ENCODE peak calls at places on chromosome 17, in four cellular contexts. O is K562, E is GM12878, D is HepG2. R is an unnamed sample.

GRCh38 chr17:66351053-66351452 is 48.6 kb downstream of the PRKCA start:
- DNase-seq in D (no peak), E (no peak), O (no peak), R (no peak)

GRCh38 chr17:2405247-2405926 is 4.5 kb upstream of the MNT start:
- DNase-seq in E (no peak), D (no peak), O (no peak), R (no peak)

GRCh38 chr17:63768433-63768832 is 5.0 kb downstream of the CCDC47 start:
- DNase-seq in D (no peak), O (no peak), E (no peak), R (no peak)

GRCh38 chr17:33401253-33401652 is 108.2 kb upstream of the ASIC2 start:
- DNase-seq in D (no peak), O (no peak), E (no peak), R (no peak)

GRCh38 chr17:1362964-1363363 is 37.1 kb downstream of the YWHAE start:
- DNase-seq in D (no peak), O (no peak), E (no peak), R (no peak)

GRCh38 chr17:17732892-17733670 is 51.8 kb downstream of the RAI1 start:
- DNase-seq in E (no peak), D (no peak), O (no peak), R (no peak)

GRCh38 chr17:14621826-14622621 is 321.1 kb downstream of the HS3ST3B1 start:
- DNase-seq in D (no peak), E (no peak), O (no peak), R (no peak)

GRCh38 chr17:64780096-64781012 is 118.2 kb upstream of the SMURF2 start:
- DNase-seq in D (no peak), E (no peak), O (no peak), R (peak; percentile 87)

GRCh38 chr17:1766382-1767135 is 4.7 kb downstream of the SERPINF1 start:
- DNase-seq in O (no peak), E (no peak), D (no peak), R (no peak)

GRCh38 chr17:31388770-31389672 is 2.5 kb upstream of the RAB11FIP4 start:
- DNase-seq in E (no peak), D (no peak), O (peak; percentile 69), R (peak; percentile 68)
- TF ChIP-seq CREM in E (no peak), D (no peak), O (no peak), R (no peak)

DNA sequence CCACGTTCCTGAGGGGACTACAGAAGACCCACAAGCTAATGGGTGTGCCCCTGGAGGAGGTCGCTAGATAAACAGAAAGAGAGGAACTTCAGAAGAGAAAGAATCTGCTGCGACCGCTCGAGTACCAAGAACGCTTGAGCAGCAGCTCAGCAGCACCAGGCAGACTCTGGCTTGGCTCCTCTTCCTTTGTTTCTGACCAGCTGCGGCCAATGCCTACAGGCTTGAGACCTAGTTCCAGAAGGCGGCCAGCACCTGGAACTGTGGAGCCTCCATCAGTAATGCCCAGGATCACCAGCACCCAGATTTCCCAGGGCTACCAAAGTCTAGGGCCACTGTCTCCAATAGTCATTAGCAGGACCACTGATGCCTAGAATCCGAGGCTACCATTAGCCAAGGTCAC is 26.0 kb upstream of the GOSR2 start:
- DNase-seq in O (no peak), E (no peak), D (no peak), R (no peak)
- TF ChIP-seq CREM in O (no peak), E (no peak), D (no peak), R (no peak)

GRCh38 chr17:58306131-58306951 is 22.3 kb downstream of the TSPOAP1 start:
- DNase-seq in O (no peak), D (no peak), E (no peak), R (no peak)
- TF ChIP-seq CREM in O (no peak), D (no peak), E (no peak), R (no peak)

GRCh38 chr17:81093576-81094223 is 58.7 kb downstream of the BAIAP2 start:
- DNase-seq in O (no peak), E (no peak), D (no peak), R (no peak)

GRCh38 chr17:81094224-81094743 is 59.3 kb downstream of the BAIAP2 start:
- DNase-seq in O (no peak), D (no peak), E (no peak), R (no peak)

GRCh38 chr17:81091774-81092517 is 57.0 kb downstream of the BAIAP2 start:
- DNase-seq in D (no peak), E (no peak), O (no peak), R (no peak)

GRCh38 chr17:81091134-81091530 is 56.2 kb downstream of the BAIAP2 start:
- DNase-seq in E (no peak), D (no peak), O (no peak), R (no peak)

DNA sequence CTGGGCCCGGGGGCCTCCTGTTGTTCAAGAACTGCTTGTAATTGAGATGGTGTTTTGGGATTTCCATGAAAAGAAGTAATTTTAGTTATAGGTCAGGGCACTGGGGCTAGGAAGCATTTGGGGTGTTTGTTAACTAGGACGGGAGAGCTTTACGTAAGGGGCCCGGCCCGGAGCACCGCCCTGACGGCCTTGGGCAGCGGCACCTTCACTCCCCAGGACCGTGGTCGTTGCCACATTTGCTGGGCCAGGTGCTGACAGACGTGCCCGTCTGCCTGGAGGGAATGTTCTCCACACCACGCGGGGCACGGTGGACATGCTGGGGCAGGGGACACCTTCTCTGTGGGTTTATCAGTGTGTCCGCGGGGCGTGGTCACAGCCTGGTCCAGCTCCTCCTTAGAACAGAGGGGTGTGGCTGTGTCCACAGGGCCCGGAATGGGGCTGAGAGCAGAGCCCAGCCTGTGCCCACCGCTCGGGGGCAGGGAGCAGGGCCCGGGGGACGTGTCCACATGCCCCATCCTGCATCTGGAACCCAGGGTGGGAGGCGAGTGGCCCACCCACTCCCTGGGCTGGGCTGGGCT is 57.7 kb downstream of the BAIAP2 start:
- DNase-seq in O (peak; percentile 49), E (no peak), D (no peak), R (no peak)
- TF ChIP-seq CREM in O (no peak), E (no peak), D (no peak), R (no peak)

GRCh38 chr17:48432820-48433775 is 3.1 kb upstream of the SKAP1 start:
- DNase-seq in E (no peak), O (no peak), D (no peak), R (no peak)

GRCh38 chr17:48429156-48429555 is 858 bp downstream of the SKAP1 start:
- DNase-seq in D (no peak), O (no peak), E (no peak), R (no peak)

GRCh38 chr17:48427598-48427997 is 2.4 kb downstream of the SKAP1 start:
- DNase-seq in E (no peak), O (peak; percentile 52), D (no peak), R (no peak)

GRCh38 chr17:48426019-48426418 is 4.0 kb downstream of the SKAP1 start:
- DNase-seq in D (no peak), E (no peak), O (no peak), R (no peak)

DNA sequence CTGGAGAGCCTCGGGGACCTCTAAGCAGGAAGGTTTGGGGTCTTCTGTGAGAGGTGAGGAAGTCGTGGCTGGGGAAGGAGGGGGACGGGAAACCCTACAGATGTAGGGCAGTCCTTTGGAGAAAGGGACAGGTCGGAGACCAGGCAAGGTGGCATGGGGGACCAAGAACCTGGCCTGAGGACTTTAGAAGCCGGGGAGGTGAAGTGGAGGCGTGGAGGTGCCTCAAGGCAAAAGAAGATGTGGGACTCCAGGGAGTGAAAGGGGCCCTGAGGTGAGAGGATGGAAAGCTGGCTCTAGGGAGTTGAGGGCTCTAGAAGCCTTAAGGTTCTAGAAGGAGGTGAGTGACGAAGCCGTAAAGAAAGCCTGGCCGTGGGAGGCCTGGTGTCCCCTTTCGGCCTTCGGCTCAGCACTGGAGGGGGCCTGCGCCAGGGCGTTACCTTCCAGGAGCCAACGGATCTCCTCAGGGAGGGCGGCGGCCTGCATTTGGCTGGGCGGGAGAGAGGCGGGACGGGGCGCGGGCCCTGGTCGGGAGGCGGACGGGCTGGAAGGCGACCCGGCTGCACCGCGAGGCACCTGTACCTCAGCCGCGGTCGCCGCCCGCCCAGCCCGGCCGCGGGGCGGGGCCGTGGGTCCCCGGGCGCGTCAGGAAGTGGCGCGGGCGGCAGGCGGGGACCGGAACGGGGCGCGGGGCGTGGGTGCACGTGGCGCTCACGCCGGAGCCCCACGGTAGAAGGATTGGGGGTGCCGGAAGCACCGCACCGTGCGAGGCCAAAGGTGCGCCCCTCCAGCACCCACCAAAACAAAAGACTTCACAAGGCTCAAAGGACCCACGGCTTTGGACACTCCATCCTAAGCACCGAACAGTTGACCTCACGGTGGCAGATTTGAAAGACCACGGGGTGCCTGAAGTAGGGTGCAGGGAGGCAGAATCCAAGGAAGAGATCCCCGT is at the start of gene SKAP1:
- DNase-seq in E (no peak), O (no peak), D (no peak), R (peak; percentile 68)
- TF ChIP-seq CREM in E (peak; percentile 23), O (no peak), D (no peak), R (no peak)